ENCODE peak calls at places on chromosomes 4 and X, in six cellular contexts. U is heart left ventricle, B is sigmoid colon, P is immature natural killer cell, M is iPS-NIHi11, S is HEK293T. R is an unnamed sample.
A peak's percentile ranks its signal among the peaks of the same experiment; 100 is the strongest.

GRCh38 chr4:74044676-74045075 is 6.2 kb upstream of the CXCL3 start:
- DNase-seq in U (no peak), B (no peak), P (no peak), M (no peak), S (no peak), R (peak; percentile 64)

GRCh38 chr4:69823481-69824186 is 36.3 kb downstream of the SULT1E1 start:
- DNase-seq in U (no peak), B (no peak), P (peak; percentile 44), M (peak; percentile 33), S (peak; percentile 25), R (no peak)

GRCh38 chr4:169615467-169616106 is 3.2 kb upstream of the NEK1 start:
- DNase-seq in U (no peak), B (no peak), P (no peak), M (no peak), S (no peak), R (no peak)

GRCh38 chrX:48911407-48912182 is at the start of gene SLC35A2:
- DNase-seq in U (peak; percentile 84), B (peak; percentile 88), P (peak; percentile 87), M (peak; percentile 73), S (peak; percentile 75), R (peak; percentile 53)

GRCh38 chrX:10168226-10168625 is 11.5 kb downstream of the CLCN4 start:
- DNase-seq in U (no peak), B (peak; percentile 57), P (no peak), M (no peak), S (no peak), R (no peak)

GRCh38 chr4:148852092-148852699 is 410.0 kb upstream of the NR3C2 start:
- DNase-seq in U (no peak), B (no peak), P (no peak), M (no peak), S (no peak), R (no peak)

GRCh38 chr4:111712093-111712677 is 433.1 kb upstream of the FAM241A start:
- DNase-seq in U (no peak), B (no peak), P (no peak), M (no peak), S (peak; percentile 32), R (no peak)

GRCh38 chr4:6331018-6331417 is 61.4 kb downstream of the WFS1 start:
- DNase-seq in U (no peak), B (no peak), P (peak; percentile 31), M (peak; percentile 46), S (peak; percentile 55), R (no peak)

GRCh38 chr4:99013402-99013843 is 17.9 kb downstream of the METAP1 start:
- DNase-seq in U (peak; percentile 48), B (no peak), P (no peak), M (no peak), S (no peak), R (no peak)

GRCh38 chr4:123744664-123745290 is 348.2 kb downstream of the SPRY1 start:
- DNase-seq in U (peak; percentile 20), B (peak; percentile 65), P (no peak), M (no peak), S (no peak), R (no peak)

GRCh38 chr4:68141852-68142251 is 12.2 kb upstream of the TMPRSS11F start:
- DNase-seq in U (no peak), B (no peak), P (no peak), M (no peak), S (no peak), R (no peak)

GRCh38 chr4:172998527-172999469 is 169.8 kb upstream of the GALNT7 start:
- DNase-seq in U (no peak), B (no peak), P (no peak), M (peak; percentile 35), S (peak; percentile 39), R (peak; percentile 68)

GRCh38 chr4:73434311-73434710 is 1.7 kb upstream of the AFP start:
- DNase-seq in U (no peak), B (no peak), P (no peak), M (peak; percentile 48), S (peak; percentile 17), R (peak; percentile 13)

GRCh38 chr4:189305500-189305899 is 635.2 kb upstream of the FRG1 start:
- DNase-seq in U (no peak), B (no peak), P (no peak), M (no peak), S (no peak), R (no peak)

GRCh38 chrX:6468716-6469115 is 66.2 kb downstream of the VCX3A start:
- DNase-seq in U (no peak), B (no peak), P (no peak), M (no peak), S (no peak), R (no peak)

GRCh38 chrX:123450217-123450616 is 266.1 kb downstream of the GRIA3 start:
- DNase-seq in U (no peak), B (no peak), P (no peak), M (peak; percentile 7), S (peak; percentile 38), R (no peak)

GRCh38 chr4:30938956-30939528 is 218.9 kb downstream of the PCDH7 start:
- DNase-seq in U (no peak), B (no peak), P (no peak), M (no peak), S (no peak), R (no peak)

GRCh38 chr4:149638073-149638472 is 177.6 kb downstream of the IQCM start:
- DNase-seq in U (no peak), B (no peak), P (no peak), M (no peak), S (no peak), R (peak; percentile 74)

GRCh38 chr4:16843831-16844508 is 54.5 kb downstream of the LDB2 start:
- DNase-seq in U (no peak), B (no peak), P (no peak), M (no peak), S (no peak), R (peak; percentile 89)

GRCh38 chr4:187019896-187020295 is 296.2 kb upstream of the FAT1 start:
- DNase-seq in U (no peak), B (no peak), P (no peak), M (peak; percentile 36), S (peak; percentile 6), R (no peak)

GRCh38 chrX:33336783-33337182 is 125.4 kb upstream of the DMD start:
- DNase-seq in U (no peak), B (no peak), P (no peak), M (no peak), S (peak; percentile 21), R (peak; percentile 49)

GRCh38 chrX:49172280-49172780 is 632 bp downstream of the PLP2 start:
- DNase-seq in U (peak; percentile 68), B (peak; percentile 90), P (peak; percentile 50), M (no peak), S (no peak), R (peak; percentile 82)

GRCh38 chrX:113001836-113002235 is 161.2 kb upstream of the AMOT start:
- DNase-seq in U (no peak), B (no peak), P (no peak), M (no peak), S (no peak), R (no peak)

GRCh38 chrX:20507901-20508620 is 241.4 kb upstream of the RPS6KA3 start:
- DNase-seq in U (no peak), B (no peak), P (no peak), M (no peak), S (no peak), R (no peak)

GRCh38 chrX:48022100-48022499 is 15.3 kb downstream of the SPACA5 start:
- DNase-seq in U (no peak), B (no peak), P (no peak), M (no peak), S (no peak), R (no peak)

GRCh38 chr4:82201303-82201702 is 172.5 kb downstream of the HNRNPD start:
- DNase-seq in U (no peak), B (no peak), P (no peak), M (no peak), S (no peak), R (no peak)

GRCh38 chrX:139691493-139691842 is 16.5 kb downstream of the MCF2 start:
- DNase-seq in U (no peak), B (no peak), P (no peak), M (peak; percentile 14), S (no peak), R (no peak)

GRCh38 chrX:154381271-154381670 is 2.2 kb downstream of the EMD start:
- DNase-seq in U (no peak), B (no peak), P (no peak), M (no peak), S (no peak), R (no peak)

GRCh38 chr4:138958519-138958918 is 57.1 kb upstream of the NOCT start:
- DNase-seq in U (no peak), B (no peak), P (no peak), M (no peak), S (no peak), R (no peak)

GRCh38 chr4:41853973-41854372 is 81.3 kb upstream of the TMEM33 start:
- DNase-seq in U (no peak), B (no peak), P (no peak), M (no peak), S (no peak), R (no peak)

GRCh38 chr4:101345596-101346311 is 1.6 kb downstream of the PPP3CA start:
- DNase-seq in U (peak; percentile 68), B (peak; percentile 81), P (peak; percentile 77), M (peak; percentile 53), S (peak; percentile 40), R (peak; percentile 14)

GRCh38 chr4:155107059-155107458 is 101.4 kb upstream of the NPY2R start:
- DNase-seq in U (no peak), B (no peak), P (no peak), M (no peak), S (no peak), R (no peak)

GRCh38 chrX:41384041-41384705 is 50.2 kb downstream of the DDX3X start:
- DNase-seq in U (peak; percentile 61), B (peak; percentile 75), P (no peak), M (no peak), S (no peak), R (peak; percentile 82)